ENCODE peak calls at places on chromosome 7, in five cellular contexts. D, K, A, U and O are unnamed samples.

GRCh38 chr7:95608344-95609173 is 12.2 kb upstream of the PDK4 start:
- DNase-seq in D (peak; percentile 91), K (peak; percentile 95), A (peak; percentile 96), U (no peak), O (peak; percentile 75)

GRCh38 chr7:39951156-39951942 is 1.3 kb downstream of the CDK13 start:
- DNase-seq in D (peak; percentile 56), K (peak; percentile 57), A (peak; percentile 78), U (no peak), O (peak; percentile 56)

GRCh38 chr7:5237286-5237685 is 45.5 kb upstream of the SLC29A4 start:
- DNase-seq in D (peak; percentile 66), K (no peak), A (peak; percentile 84), U (no peak), O (no peak)

GRCh38 chr7:87624628-87625027 is 3.6 kb upstream of the RUNDC3B start:
- DNase-seq in D (no peak), K (no peak), A (no peak), U (no peak), O (no peak)

GRCh38 chr7:28802450-28802849 is 155.7 kb downstream of the TRIL start:
- DNase-seq in D (no peak), K (no peak), A (no peak), U (no peak), O (no peak)

GRCh38 chr7:17706734-17707133 is 233.6 kb downstream of the SNX13 start:
- DNase-seq in D (peak; percentile 48), K (peak; percentile 83), A (no peak), U (peak; percentile 17), O (peak; percentile 57)

GRCh38 chr7:55573526-55573925 is 1.2 kb upstream of the VOPP1 start:
- DNase-seq in D (peak; percentile 41), K (no peak), A (no peak), U (no peak), O (peak; percentile 23)

GRCh38 chr7:75965617-75966016 is 28.8 kb downstream of the TMEM120A start:
- DNase-seq in D (no peak), K (no peak), A (no peak), U (no peak), O (no peak)

GRCh38 chr7:108449577-108449920 is 6.7 kb downstream of the NRCAM start:
- DNase-seq in D (no peak), K (no peak), A (no peak), U (no peak), O (no peak)

GRCh38 chr7:133861876-133862275 is 265.3 kb upstream of the LRGUK start:
- DNase-seq in D (no peak), K (no peak), A (no peak), U (no peak), O (no peak)

GRCh38 chr7:5382281-5383041 is 41.2 kb downstream of the TNRC18 start:
- DNase-seq in D (no peak), K (no peak), A (peak; percentile 80), U (no peak), O (no peak)

GRCh38 chr7:31373337-31374289 is 33.1 kb upstream of the NEUROD6 start:
- DNase-seq in D (peak; percentile 40), K (peak; percentile 62), A (peak; percentile 50), U (no peak), O (peak; percentile 44)

GRCh38 chr7:56019501-56019900 is 31.7 kb downstream of the PSPH start:
- DNase-seq in D (no peak), K (no peak), A (no peak), U (no peak), O (no peak)